ENCODE peak calls at places on chromosomes 16 and 17, in eight cellular contexts. B is choroid plexus epithelial cell; U is fibroblast of mammary gland; Y is brain microvascular endothelial cell; J is CD8-positive, alpha-beta T cell; P is neural crest cell; O is D721Med; V is GM12864. H is an unnamed sample.

GRCh38 chr17:50059759-50060273 is 3.9 kb downstream of the ITGA3 start:
- DNase-seq in B (peak; percentile 57), U (peak; percentile 53), Y (peak; percentile 49), J (no peak), P (no peak), O (no peak), V (no peak), H (no peak)

GRCh38 chr17:62848334-62848733 is 40.2 kb upstream of the MARCHF10 start:
- DNase-seq in B (no peak), U (no peak), Y (no peak), J (no peak), P (no peak), O (no peak), V (no peak), H (no peak)

GRCh38 chr17:10547351-10547750 is 2.1 kb downstream of the MYH2 start:
- DNase-seq in B (no peak), U (peak; percentile 40), Y (no peak), J (no peak), P (no peak), O (no peak), V (no peak), H (no peak)

GRCh38 chr16:21235199-21235585 is 1.7 kb downstream of the ANKS4B start:
- DNase-seq in B (no peak), U (no peak), Y (no peak), J (no peak), P (no peak), O (no peak), V (no peak), H (no peak)

GRCh38 chr16:81201267-81201666 is 37.2 kb upstream of the BCO1 start:
- DNase-seq in B (no peak), U (no peak), Y (no peak), J (no peak), P (no peak), O (no peak), V (no peak), H (no peak)

GRCh38 chr16:73384561-73384960 is 336.6 kb upstream of the ZFHX3 start:
- DNase-seq in B (no peak), U (no peak), Y (no peak), J (no peak), P (no peak), O (no peak), V (no peak), H (no peak)

GRCh38 chr17:13531701-13532100 is 70.0 kb downstream of the HS3ST3A1 start:
- DNase-seq in B (no peak), U (no peak), Y (no peak), J (no peak), P (no peak), O (no peak), V (no peak), H (no peak)

GRCh38 chr17:142102-142661 is 4.8 kb downstream of the SCGB1C2 start:
- DNase-seq in B (peak; percentile 13), U (peak; percentile 45), Y (peak; percentile 11), J (peak; percentile 57), P (peak; percentile 5), O (no peak), V (peak; percentile 18), H (no peak)

GRCh38 chr16:48546774-48547173 is 63.2 kb downstream of the N4BP1 start:
- DNase-seq in B (no peak), U (no peak), Y (no peak), J (no peak), P (no peak), O (no peak), V (no peak), H (no peak)

GRCh38 chr17:16085066-16085699 is 85.6 kb downstream of the TTC19 start:
- DNase-seq in B (peak; percentile 75), U (peak; percentile 84), Y (no peak), J (no peak), P (no peak), O (no peak), V (no peak), H (no peak)

GRCh38 chr17:37037590-37038155 is 88.9 kb downstream of the AATF start:
- DNase-seq in B (no peak), U (peak; percentile 10), Y (no peak), J (no peak), P (no peak), O (no peak), V (no peak), H (no peak)

GRCh38 chr16:88634141-88634993 is 4.0 kb upstream of the IL17C start:
- DNase-seq in B (peak; percentile 56), U (peak; percentile 36), Y (peak; percentile 32), J (peak; percentile 59), P (peak; percentile 56), O (no peak), V (no peak), H (peak; percentile 83)

GRCh38 chr16:16082255-16082654 is 132.8 kb downstream of the ABCC1 start:
- DNase-seq in B (no peak), U (no peak), Y (no peak), J (no peak), P (no peak), O (no peak), V (no peak), H (no peak)

GRCh38 chr17:51673066-51673465 is 412.7 kb downstream of the UTP18 start:
- DNase-seq in B (no peak), U (no peak), Y (no peak), J (no peak), P (no peak), O (no peak), V (no peak), H (no peak)

GRCh38 chr17:266701-267656 is 85.5 kb upstream of the DOC2B start:
- DNase-seq in B (peak; percentile 2), U (peak; percentile 4), Y (no peak), J (no peak), P (no peak), O (no peak), V (no peak), H (no peak)

GRCh38 chr17:67110619-67111018 is 66.3 kb downstream of the CACNG1 start:
- DNase-seq in B (no peak), U (no peak), Y (no peak), J (no peak), P (no peak), O (no peak), V (no peak), H (no peak)

GRCh38 chr17:43908111-43908721 is 880 bp upstream of the MPP2 start:
- DNase-seq in B (peak; percentile 72), U (peak; percentile 69), Y (peak; percentile 51), J (peak; percentile 61), P (peak; percentile 59), O (peak; percentile 41), V (no peak), H (no peak)

GRCh38 chr16:17261197-17261858 is 209.4 kb downstream of the XYLT1 start:
- DNase-seq in B (no peak), U (no peak), Y (no peak), J (no peak), P (no peak), O (no peak), V (no peak), H (peak; percentile 37)

GRCh38 chr17:5832886-5833285 is 237.3 kb upstream of the WSCD1 start:
- DNase-seq in B (peak; percentile 76), U (no peak), Y (peak; percentile 47), J (no peak), P (no peak), O (no peak), V (no peak), H (no peak)

GRCh38 chr17:21280081-21280518 is 4.4 kb upstream of the MAP2K3 start:
- DNase-seq in B (peak; percentile 85), U (peak; percentile 72), Y (peak; percentile 76), J (peak; percentile 84), P (peak; percentile 96), O (peak; percentile 89), V (no peak), H (peak; percentile 88)

GRCh38 chr17:64499805-64500486 is 3.1 kb upstream of the POLG2 start:
- DNase-seq in B (peak; percentile 48), U (peak; percentile 39), Y (no peak), J (no peak), P (no peak), O (no peak), V (no peak), H (no peak)

DNA sequence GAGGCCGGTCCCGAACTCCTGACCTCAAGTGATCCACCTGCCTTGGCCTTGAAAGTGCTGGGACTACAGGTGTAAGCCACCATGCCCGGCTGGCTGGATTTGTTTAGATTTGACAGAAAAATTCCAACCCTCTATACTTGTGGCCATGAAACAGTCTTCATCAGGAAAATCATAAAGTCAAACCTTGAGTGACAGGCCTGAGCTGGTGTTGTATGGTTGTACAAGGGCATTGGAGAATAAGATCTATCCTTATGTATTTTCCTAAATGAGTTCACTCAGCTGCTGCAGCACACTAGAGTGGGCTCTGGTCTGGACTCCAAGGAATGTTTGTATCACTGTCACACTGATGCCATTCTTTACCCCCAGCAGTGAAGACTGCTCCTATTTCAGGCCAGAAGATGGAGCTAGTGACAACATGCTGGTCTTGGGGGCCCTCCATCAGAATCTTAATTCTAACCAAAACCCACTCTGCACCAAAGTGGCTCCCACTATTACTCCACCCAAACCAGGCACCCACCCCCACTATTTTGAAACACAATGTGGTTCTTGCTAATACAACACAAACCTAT is 27.4 kb downstream of the SNX11 start:
- DNase-seq in B (peak; percentile 13), U (no peak), Y (no peak), J (no peak), P (no peak), O (no peak), V (no peak), H (peak; percentile 32)
- TF ChIP-seq CTCF in B (peak; percentile 41), U (peak; percentile 13), Y (peak; percentile 44), J (no peak), P (peak; percentile 26), O (peak; percentile 32), V (peak; percentile 38), H (peak; percentile 45)

DNA sequence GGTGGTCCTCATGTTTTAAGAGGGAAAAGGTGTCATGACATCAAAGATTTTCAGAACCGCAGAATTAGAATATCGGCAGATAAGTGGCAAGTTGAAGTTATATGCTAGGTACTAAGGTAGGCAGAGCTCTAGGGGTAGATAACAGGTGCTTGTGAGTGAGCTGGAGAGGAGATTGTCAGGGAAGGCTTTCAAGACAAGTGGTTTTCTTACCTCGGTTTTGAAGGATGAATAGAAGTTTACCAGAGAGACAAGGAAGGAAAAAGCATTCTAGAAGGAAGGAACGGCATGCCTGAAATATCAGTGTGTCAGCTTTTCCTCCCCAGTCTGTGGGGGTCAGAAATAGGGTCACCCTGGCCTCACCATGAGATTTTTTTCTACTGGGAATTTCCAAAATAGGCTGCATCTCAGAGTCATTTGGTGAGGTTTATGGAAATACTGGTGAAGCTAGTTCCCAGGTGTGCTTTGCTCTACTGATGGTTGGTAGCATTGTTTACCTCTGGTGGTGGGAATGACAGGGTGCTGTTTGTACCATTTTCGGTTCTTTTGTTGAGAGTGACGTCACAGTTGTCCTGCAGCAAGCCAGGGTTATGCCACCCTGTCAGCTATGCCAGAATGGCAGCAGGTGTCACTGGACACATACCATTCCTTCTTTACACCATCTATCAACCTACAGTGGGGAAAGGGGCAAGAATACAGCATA is 112.5 kb downstream of the MSI2 start:
- DNase-seq in B (no peak), U (no peak), Y (no peak), J (no peak), P (no peak), O (no peak), V (no peak), H (no peak)
- TF ChIP-seq CTCF in B (no peak), U (no peak), Y (no peak), J (no peak), P (no peak), O (no peak), V (no peak), H (no peak)

GRCh38 chr17:39153541-39154111 is 2.2 kb upstream of the PLXDC1 start:
- DNase-seq in B (peak; percentile 92), U (peak; percentile 86), Y (peak; percentile 86), J (peak; percentile 91), P (peak; percentile 98), O (no peak), V (peak; percentile 49), H (peak; percentile 75)
- TF ChIP-seq CTCF in B (peak; percentile 34), U (peak; percentile 24), Y (peak; percentile 41), J (no peak), P (peak; percentile 40), O (peak; percentile 3), V (no peak), H (no peak)

GRCh38 chr17:40345161-40346034 is 19.1 kb downstream of the GJD3 start:
- DNase-seq in B (peak; percentile 62), U (peak; percentile 38), Y (no peak), J (peak; percentile 42), P (no peak), O (no peak), V (no peak), H (no peak)
- TF ChIP-seq CTCF in B (no peak), U (no peak), Y (no peak), J (no peak), P (no peak), O (no peak), V (no peak), H (no peak)

H was measured in GM10248.